ENCODE peak calls at places on chromosomes 5 and 9, in seven cellular contexts. T, H, N, R, S, Q and A are unnamed samples.

GRCh38 chr9:94675008-94675841 is 35.9 kb upstream of the FBP1 start:
- DNase-seq in T (no peak), H (no peak), N (no peak), R (no peak), S (no peak), Q (no peak), A (no peak)

GRCh38 chr9:94932647-94933415 is 206.3 kb downstream of the AOPEP start:
- DNase-seq in T (no peak), H (no peak), N (no peak), R (no peak), S (no peak), Q (no peak), A (no peak)

GRCh38 chr5:173888473-173889135 is 455 bp downstream of the CPEB4 start:
- DNase-seq in T (peak), H (no peak), N (no peak), R (no peak), S (peak), Q (no peak), A (no peak)

GRCh38 chr9:37174247-37174646 is 53.9 kb downstream of the ZCCHC7 start:
- DNase-seq in T (no peak), H (no peak), N (no peak), R (no peak), S (peak), Q (no peak), A (no peak)

GRCh38 chr9:126151031-126151670 is 175.5 kb upstream of the MVB12B start:
- DNase-seq in T (no peak), H (peak), N (no peak), R (peak), S (no peak), Q (no peak), A (peak)

GRCh38 chr9:93902051-93902779 is 52.9 kb downstream of the BARX1 start:
- DNase-seq in T (no peak), H (no peak), N (no peak), R (no peak), S (no peak), Q (peak), A (no peak)

GRCh38 chr9:134419684-134420076 is 93.4 kb downstream of the RXRA start:
- DNase-seq in T (no peak), H (no peak), N (no peak), R (no peak), S (peak), Q (no peak), A (no peak)

GRCh38 chr9:31470051-31470450 is 914.4 kb upstream of the ACO1 start:
- DNase-seq in T (no peak), H (no peak), N (no peak), R (no peak), S (no peak), Q (no peak), A (no peak)

GRCh38 chr5:27682600-27682999 is 644.2 kb upstream of the CDH9 start:
- DNase-seq in T (no peak), H (no peak), N (no peak), R (no peak), S (peak), Q (no peak), A (no peak)

GRCh38 chr5:139407517-139407916 is 3.6 kb upstream of the SPATA24 start:
- DNase-seq in T (no peak), H (no peak), N (no peak), R (no peak), S (no peak), Q (no peak), A (no peak)

GRCh38 chr9:112037281-112038016 is 137.6 kb downstream of the SUSD1 start:
- DNase-seq in T (no peak), H (no peak), N (no peak), R (no peak), S (peak), Q (no peak), A (no peak)

GRCh38 chr9:130948266-130948665 is 9.2 kb upstream of the FIBCD1 start:
- DNase-seq in T (no peak), H (no peak), N (no peak), R (no peak), S (no peak), Q (no peak), A (no peak)

GRCh38 chr9:37466037-37466709 is 923 bp upstream of the ZBTB5 start:
- DNase-seq in T (peak), H (peak), N (peak), R (peak), S (peak), Q (peak), A (no peak)

GRCh38 chr9:33471361-33471760 is 2.4 kb downstream of the NOL6 start:
- DNase-seq in T (no peak), H (no peak), N (no peak), R (no peak), S (no peak), Q (no peak), A (no peak)

GRCh38 chr9:27535701-27536118 is 6.1 kb upstream of the MOB3B start:
- DNase-seq in T (no peak), H (no peak), N (no peak), R (no peak), S (peak), Q (no peak), A (no peak)

GRCh38 chr5:104937591-104937990 is 1375.0 kb upstream of the NUDT12 start:
- DNase-seq in T (no peak), H (no peak), N (no peak), R (no peak), S (no peak), Q (no peak), A (no peak)

GRCh38 chr5:66273131-66273530 is 129.0 kb downstream of the SREK1 start:
- DNase-seq in T (no peak), H (no peak), N (no peak), R (no peak), S (no peak), Q (no peak), A (peak)

GRCh38 chr9:99143661-99144060 is 38.7 kb downstream of the TGFBR1 start:
- DNase-seq in T (no peak), H (no peak), N (no peak), R (no peak), S (peak), Q (no peak), A (no peak)

GRCh38 chr9:81032831-81033230 is 656.5 kb downstream of the TLE1 start:
- DNase-seq in T (no peak), H (no peak), N (no peak), R (no peak), S (peak), Q (no peak), A (no peak)

GRCh38 chr9:83355729-83356128 is 182.5 kb downstream of the FRMD3 start:
- DNase-seq in T (no peak), H (no peak), N (no peak), R (no peak), S (no peak), Q (no peak), A (no peak)

GRCh38 chr5:172299916-172300439 is 16.4 kb upstream of the UBTD2 start:
- DNase-seq in T (no peak), H (no peak), N (no peak), R (no peak), S (peak), Q (no peak), A (peak)

GRCh38 chr9:112809351-112809848 is 58.8 kb downstream of the SNX30 start:
- DNase-seq in T (no peak), H (no peak), N (no peak), R (no peak), S (no peak), Q (no peak), A (no peak)

GRCh38 chr9:137487454-137488329 is 28.6 kb upstream of the NSMF start:
- DNase-seq in T (no peak), H (peak), N (no peak), R (no peak), S (no peak), Q (no peak), A (no peak)

GRCh38 chr5:93894471-93895354 is 153.3 kb upstream of the POU5F2 start:
- DNase-seq in T (no peak), H (peak), N (no peak), R (no peak), S (peak), Q (peak), A (no peak)

GRCh38 chr9:98995059-98995665 is 51.5 kb downstream of the COL15A1 start:
- DNase-seq in T (no peak), H (no peak), N (no peak), R (peak), S (no peak), Q (no peak), A (no peak)

GRCh38 chr9:98144076-98144475 is 25.1 kb upstream of the TRIM14 start:
- DNase-seq in T (no peak), H (no peak), N (no peak), R (no peak), S (no peak), Q (no peak), A (no peak)

GRCh38 chr9:6415266-6415665 is 2.3 kb downstream of the UHRF2 start:
- DNase-seq in T (no peak), H (no peak), N (no peak), R (no peak), S (peak), Q (no peak), A (no peak)

GRCh38 chr5:140111043-140111858 is 2.7 kb upstream of the PURA start:
- DNase-seq in T (no peak), H (no peak), N (no peak), R (no peak), S (no peak), Q (no peak), A (no peak)

GRCh38 chr9:14529047-14529446 is 164.2 kb downstream of the ZDHHC21 start:
- DNase-seq in T (no peak), H (peak), N (no peak), R (no peak), S (no peak), Q (no peak), A (no peak)